ENCODE peak calls at places on chromosomes 2 and 18, in seven cellular contexts. P is naive B cell; N is brain microvascular endothelial cell; K is stimulated activated CD4-positive, alpha-beta T cell treated with anti-CD3 and anti-CD28 coated beads, Interleukin-15, amount 100 ng/mL, for 24 hours; H is ovary; W is NCI-H1417 treated with DMSO at 0.1 percent for 48 hours; J is HTR-8/SVneo. M is an unnamed sample.

GRCh38 chr18:75071866-75072671 is 136.9 kb downstream of the PTGR3 start:
- DNase-seq in N (no peak), H (no peak), P (no peak), W (no peak), K (no peak), J (no peak), M (no peak)

GRCh38 chr2:133829686-133830085 is 261.4 kb upstream of the NCKAP5 start:
- DNase-seq in K (no peak), J (no peak), H (no peak), P (no peak), W (no peak), N (no peak), M (no peak)

GRCh38 chr2:120611016-120611415 is 124.7 kb upstream of the GLI2 start:
- DNase-seq in H (no peak), J (no peak), N (no peak), K (no peak), P (no peak), W (no peak), M (no peak)

GRCh38 chr18:79245517-79246001 is 150.2 kb upstream of the NFATC1 start:
- DNase-seq in P (no peak), J (no peak), N (no peak), K (no peak), H (no peak), W (no peak), M (no peak)

GRCh38 chr2:85578243-85579180 is 1.1 kb downstream of the VAMP8 start:
- DNase-seq in H (no peak), P (peak), K (peak), W (no peak), N (no peak), J (no peak), M (peak)

GRCh38 chr2:173896755-173897154 is 68.4 kb downstream of the SP3 start:
- DNase-seq in K (no peak), P (no peak), W (no peak), N (no peak), H (no peak), J (no peak), M (no peak)

GRCh38 chr2:178845565-178846457 is 38.6 kb upstream of the TTN start:
- DNase-seq in H (no peak), P (no peak), W (no peak), N (peak), J (no peak), K (no peak), M (no peak)

GRCh38 chr18:1412660-1413659 is 508.3 kb downstream of the ADCYAP1 start:
- DNase-seq in J (peak), W (no peak), P (no peak), N (no peak), K (no peak), H (no peak), M (no peak)

GRCh38 chr2:122390406-122390805 is 635.0 kb downstream of the TSN start:
- DNase-seq in P (no peak), H (no peak), J (no peak), N (no peak), K (no peak), W (no peak), M (no peak)

GRCh38 chr18:72128649-72129048 is 415.5 kb downstream of the CBLN2 start:
- DNase-seq in N (no peak), H (no peak), J (no peak), K (no peak), W (no peak), P (no peak), M (no peak)

GRCh38 chr18:3265564-3266033 is 3.7 kb downstream of the MYL12B start:
- DNase-seq in N (no peak), W (no peak), K (no peak), H (no peak), J (no peak), P (no peak), M (no peak)

GRCh38 chr2:120817136-120817955 is 81.7 kb downstream of the GLI2 start:
- DNase-seq in P (no peak), K (no peak), J (no peak), N (no peak), W (no peak), H (no peak), M (no peak)

GRCh38 chr2:95021015-95021399 is 4.5 kb upstream of the MAL start:
- DNase-seq in K (no peak), J (no peak), P (no peak), N (no peak), H (no peak), W (no peak), M (no peak)

GRCh38 chr2:85893428-85894258 is 4.9 kb upstream of the ST3GAL5 start:
- DNase-seq in H (no peak), K (no peak), N (peak), J (peak), P (no peak), W (no peak), M (no peak)

GRCh38 chr2:63059434-63060078 is 8.9 kb downstream of the OTX1 start:
- DNase-seq in N (no peak), H (peak), J (no peak), K (peak), W (no peak), P (peak), M (no peak)

GRCh38 chr2:119809329-119810038 is 49.8 kb downstream of the PTPN4 start:
- DNase-seq in J (peak), H (no peak), P (no peak), W (no peak), K (no peak), N (peak), M (peak)

GRCh38 chr2:96260404-96261260 is 5.2 kb downstream of the TMEM127 start:
- DNase-seq in H (peak), J (peak), W (no peak), N (peak), P (peak), K (peak), M (peak)

GRCh38 chr2:10028988-10029874 is 14.1 kb upstream of the KLF11 start:
- DNase-seq in N (no peak), J (no peak), K (peak), H (no peak), P (peak), W (no peak), M (peak)

GRCh38 chr2:45494275-45494977 is 116.6 kb downstream of the SRBD1 start:
- DNase-seq in P (peak), K (no peak), J (peak), N (peak), W (peak), H (no peak), M (no peak)

GRCh38 chr2:119932809-119933208 is 80.1 kb upstream of the EPB41L5 start:
- DNase-seq in H (no peak), W (no peak), N (no peak), K (no peak), P (no peak), J (no peak), M (no peak)

GRCh38 chr2:74507926-74508520 is 528 bp upstream of the PCGF1 start:
- DNase-seq in K (peak), P (no peak), N (no peak), J (no peak), H (no peak), W (no peak), M (no peak)

GRCh38 chr18:80194874-80195570 is 52.3 kb downstream of the PARD6G start:
- DNase-seq in N (no peak), P (no peak), W (no peak), K (no peak), H (no peak), J (no peak), M (no peak)

GRCh38 chr2:10453899-10454298 is 5.8 kb upstream of the ODC1 start:
- DNase-seq in J (no peak), K (no peak), P (no peak), H (no peak), W (no peak), N (no peak), M (no peak)

GRCh38 chr2:24360050-24360962 is at the start of gene ITSN2:
- DNase-seq in N (peak), H (peak), J (peak), W (no peak), K (peak), P (peak), M (peak)

GRCh38 chr2:145918951-145919350 is 1399.0 kb upstream of the ZEB2 start:
- DNase-seq in K (no peak), H (no peak), J (no peak), W (no peak), P (no peak), N (no peak), M (no peak)

GRCh38 chr2:43032248-43032893 is 194.0 kb downstream of the ZFP36L2 start:
- DNase-seq in N (no peak), H (peak), P (no peak), J (no peak), K (no peak), W (no peak), M (peak)

GRCh38 chr18:48151421-48152095 is 221.1 kb upstream of the SMAD2 start:
- DNase-seq in J (no peak), W (no peak), H (peak), P (no peak), K (no peak), N (no peak), M (no peak)

GRCh38 chr2:64455545-64455944 is 1.6 kb downstream of the LGALSL start:
- DNase-seq in J (no peak), N (no peak), W (no peak), K (no peak), H (no peak), P (no peak), M (no peak)

GRCh38 chr2:64277101-64277849 is 133.1 kb upstream of the PELI1 start:
- DNase-seq in J (no peak), K (no peak), N (no peak), W (no peak), H (no peak), P (no peak), M (no peak)

GRCh38 chr2:23587330-23587729 is 202.4 kb downstream of the KLHL29 start:
- DNase-seq in K (no peak), N (no peak), J (no peak), W (no peak), P (no peak), H (no peak), M (no peak)

GRCh38 chr18:68960355-68960754 is 162.5 kb downstream of the CCDC102B start:
- DNase-seq in H (no peak), K (no peak), N (no peak), P (no peak), J (no peak), W (no peak), M (peak)

GRCh38 chr2:11305958-11306357 is 38.5 kb downstream of the ROCK2 start:
- DNase-seq in K (no peak), J (peak), N (peak), W (no peak), P (no peak), H (no peak), M (no peak)

GRCh38 chr2:128228894-128229293 is 89.8 kb downstream of the HS6ST1 start:
- DNase-seq in J (no peak), P (no peak), K (no peak), H (no peak), N (no peak), W (peak), M (no peak)

GRCh38 chr2:162710282-162710891 is 128.2 kb downstream of the KCNH7 start:
- DNase-seq in K (no peak), N (no peak), W (no peak), P (no peak), J (no peak), H (no peak), M (no peak)

GRCh38 chr18:79528846-79529245 is 133.1 kb downstream of the NFATC1 start:
- DNase-seq in N (peak), H (peak), K (peak), W (no peak), J (peak), P (peak), M (peak)

GRCh38 chr2:96799623-96799935 is 16.5 kb upstream of the CNNM3 start:
- DNase-seq in N (no peak), H (no peak), P (no peak), W (no peak), J (no peak), K (no peak), M (no peak)

M was measured in heart left ventricle.